ENCODE peak calls at places on chromosomes 6 and 20, in seven cellular contexts. Y is CD8-positive, alpha-beta T cell; N is HT1080; J is GM12892; A is AG08396; G is stimulated activated CD4-positive, alpha-beta T cell treated with anti-CD3 and anti-CD28 coated beads, Interleukin-1b, Interleukin-23, amount 100 ng/mL, for 1 hour; X is NCI-H460. Z is an unnamed sample.

GRCh38 chr6:152897807-152898399 is 84.9 kb downstream of the FBXO5 start:
- DNase-seq in Y (peak), N (peak), J (peak), A (peak), G (peak), X (peak), Z (peak)

GRCh38 chr6:29553268-29554057 is 6.1 kb downstream of the UBD start:
- DNase-seq in Y (no peak), N (no peak), J (no peak), A (peak), G (no peak), X (no peak), Z (no peak)

GRCh38 chr6:143136647-143137046 is 76.0 kb downstream of the AIG1 start:
- DNase-seq in Y (no peak), N (peak), J (no peak), A (no peak), G (no peak), X (no peak), Z (no peak)

GRCh38 chr20:50996901-50997830 is 25.7 kb downstream of the KCNG1 start:
- DNase-seq in Y (no peak), N (no peak), J (no peak), A (no peak), G (no peak), X (no peak), Z (no peak)

GRCh38 chr6:43842231-43842794 is 72.3 kb downstream of the VEGFA start:
- DNase-seq in Y (no peak), N (peak), J (no peak), A (no peak), G (no peak), X (no peak), Z (no peak)

GRCh38 chr20:52312131-52312729 is 120.7 kb upstream of the ZFP64 start:
- DNase-seq in Y (peak), N (peak), J (no peak), A (peak), G (peak), X (peak), Z (peak)

GRCh38 chr6:156775717-156776116 is 1.5 kb upstream of the ARID1B start:
- DNase-seq in Y (no peak), N (no peak), J (no peak), A (no peak), G (no peak), X (no peak), Z (no peak)

GRCh38 chr20:36401336-36401735 is 95.2 kb downstream of the DLGAP4 start:
- DNase-seq in Y (no peak), N (no peak), J (no peak), A (no peak), G (no peak), X (no peak), Z (no peak)

GRCh38 chr20:10074513-10074912 is 39.7 kb downstream of the ANKEF1 start:
- DNase-seq in Y (no peak), N (peak), J (no peak), A (peak), G (no peak), X (peak), Z (no peak)

GRCh38 chr6:11011787-11012234 is 32.3 kb downstream of the ELOVL2 start:
- DNase-seq in Y (no peak), N (peak), J (no peak), A (no peak), G (no peak), X (no peak), Z (no peak)

GRCh38 chr20:12289476-12289875 is 371.8 kb downstream of the BTBD3 start:
- DNase-seq in Y (no peak), N (no peak), J (no peak), A (no peak), G (no peak), X (no peak), Z (no peak)

GRCh38 chr6:26107935-26108334 is 20.7 kb downstream of the HFE start:
- DNase-seq in Y (no peak), N (no peak), J (no peak), A (no peak), G (no peak), X (no peak), Z (no peak)

GRCh38 chr20:45796336-45797070 is 4.7 kb downstream of the DNTTIP1 start:
- DNase-seq in Y (no peak), N (no peak), J (no peak), A (no peak), G (no peak), X (no peak), Z (no peak)

GRCh38 chr6:22827760-22828159 is 258.4 kb downstream of the HDGFL1 start:
- DNase-seq in Y (no peak), N (no peak), J (no peak), A (no peak), G (no peak), X (no peak), Z (no peak)